ENCODE peak calls at places on chromosomes 7 and 10, in five cellular contexts. One of them, this sample, is unnamed.
A peak's percentile ranks its signal among the peaks of the same experiment; 100 is the strongest.

GRCh38 chr7:133023370-133024075 is 58.4 kb downstream of the CHCHD3 start:
- DNase-seq in OCI-LY7: no peak
- DNase-seq in HCT116: no peak
- DNase-seq in hepatocyte: no peak
- DNase-seq in PC-3: no peak
- DNase-seq in this sample: no peak

GRCh38 chr7:36305226-36305625 is 84.4 kb upstream of the ANLN start:
- DNase-seq in OCI-LY7: no peak
- DNase-seq in HCT116: no peak
- DNase-seq in hepatocyte: no peak
- DNase-seq in PC-3: no peak
- DNase-seq in this sample: no peak

GRCh38 chr10:17056781-17057191 is 72.8 kb downstream of the CUBN start:
- DNase-seq in OCI-LY7: no peak
- DNase-seq in HCT116: no peak
- DNase-seq in hepatocyte: no peak
- DNase-seq in PC-3: peak; percentile 19
- DNase-seq in this sample: no peak

GRCh38 chr7:146956323-146956722 is 839.7 kb downstream of the CNTNAP2 start:
- DNase-seq in OCI-LY7: no peak
- DNase-seq in HCT116: no peak
- DNase-seq in hepatocyte: no peak
- DNase-seq in PC-3: no peak
- DNase-seq in this sample: no peak

GRCh38 chr7:67393903-67394302 is 397.3 kb downstream of the TYW1 start:
- DNase-seq in OCI-LY7: no peak
- DNase-seq in HCT116: no peak
- DNase-seq in hepatocyte: no peak
- DNase-seq in PC-3: no peak
- DNase-seq in this sample: no peak

GRCh38 chr10:127331696-127332095 is 135.3 kb upstream of the INSYN2A start:
- DNase-seq in OCI-LY7: no peak
- DNase-seq in HCT116: no peak
- DNase-seq in hepatocyte: no peak
- DNase-seq in PC-3: no peak
- DNase-seq in this sample: no peak

GRCh38 chr10:113753020-113753692 is 1.7 kb downstream of the PLEKHS1 start:
- DNase-seq in OCI-LY7: no peak
- DNase-seq in HCT116: no peak
- DNase-seq in hepatocyte: no peak
- DNase-seq in PC-3: peak; percentile 31
- DNase-seq in this sample: no peak

GRCh38 chr10:14407567-14407966 is 76.8 kb upstream of the FRMD4A start:
- DNase-seq in OCI-LY7: no peak
- DNase-seq in HCT116: no peak
- DNase-seq in hepatocyte: no peak
- DNase-seq in PC-3: no peak
- DNase-seq in this sample: no peak

GRCh38 chr10:102280397-102281015 is 35.2 kb downstream of the GBF1 start:
- DNase-seq in OCI-LY7: no peak
- DNase-seq in HCT116: no peak
- DNase-seq in hepatocyte: no peak
- DNase-seq in PC-3: no peak
- DNase-seq in this sample: no peak

GRCh38 chr7:69732203-69732602 is 133.9 kb downstream of the AUTS2 start:
- DNase-seq in OCI-LY7: no peak
- DNase-seq in HCT116: no peak
- DNase-seq in hepatocyte: peak; percentile 66
- DNase-seq in PC-3: peak; percentile 27
- DNase-seq in this sample: no peak

GRCh38 chr7:23277359-23277989 is 21.7 kb upstream of the MALSU1 start:
- DNase-seq in OCI-LY7: peak; percentile 82
- DNase-seq in HCT116: peak; percentile 62
- DNase-seq in hepatocyte: peak; percentile 79
- DNase-seq in PC-3: peak; percentile 76
- DNase-seq in this sample: peak; percentile 66

GRCh38 chr7:121084748-121085336 is 96.3 kb downstream of the CPED1 start:
- DNase-seq in OCI-LY7: no peak
- DNase-seq in HCT116: no peak
- DNase-seq in hepatocyte: no peak
- DNase-seq in PC-3: peak; percentile 92
- DNase-seq in this sample: peak; percentile 83

GRCh38 chr7:99694201-99694911 is 14.6 kb upstream of the CYP3A5 start:
- DNase-seq in OCI-LY7: no peak
- DNase-seq in HCT116: no peak
- DNase-seq in hepatocyte: peak; percentile 62
- DNase-seq in PC-3: no peak
- DNase-seq in this sample: no peak

GRCh38 chr10:119120413-119120867 is 16.5 kb downstream of the DENND10 start:
- DNase-seq in OCI-LY7: peak; percentile 55
- DNase-seq in HCT116: no peak
- DNase-seq in hepatocyte: peak; percentile 54
- DNase-seq in PC-3: peak; percentile 39
- DNase-seq in this sample: no peak

GRCh38 chr10:131708225-131708624 is 192.6 kb upstream of the PPP2R2D start:
- DNase-seq in OCI-LY7: no peak
- DNase-seq in HCT116: no peak
- DNase-seq in hepatocyte: no peak
- DNase-seq in PC-3: no peak
- DNase-seq in this sample: no peak

GRCh38 chr7:134473861-134474291 is 15.0 kb upstream of the AKR1B1 start:
- DNase-seq in OCI-LY7: no peak
- DNase-seq in HCT116: no peak
- DNase-seq in hepatocyte: no peak
- DNase-seq in PC-3: peak; percentile 68
- DNase-seq in this sample: no peak

GRCh38 chr10:77716943-77717735 is 79.5 kb upstream of the KCNMA1 start:
- DNase-seq in OCI-LY7: no peak
- DNase-seq in HCT116: no peak
- DNase-seq in hepatocyte: no peak
- DNase-seq in PC-3: peak; percentile 42
- DNase-seq in this sample: no peak

GRCh38 chr10:82866424-82867020 is 991.5 kb downstream of the NRG3 start:
- DNase-seq in OCI-LY7: no peak
- DNase-seq in HCT116: no peak
- DNase-seq in hepatocyte: no peak
- DNase-seq in PC-3: no peak
- DNase-seq in this sample: no peak

GRCh38 chr10:84076047-84076388 is 63.3 kb upstream of the GHITM start:
- DNase-seq in OCI-LY7: no peak
- DNase-seq in HCT116: no peak
- DNase-seq in hepatocyte: peak; percentile 35
- DNase-seq in PC-3: no peak
- DNase-seq in this sample: no peak

GRCh38 chr7:116653646-116654045 is 18.4 kb upstream of the MET start:
- DNase-seq in OCI-LY7: no peak
- DNase-seq in HCT116: no peak
- DNase-seq in hepatocyte: no peak
- DNase-seq in PC-3: no peak
- DNase-seq in this sample: no peak

GRCh38 chr7:158863611-158864506 is 7.5 kb downstream of the DYNC2I1 start:
- DNase-seq in OCI-LY7: no peak
- DNase-seq in HCT116: peak; percentile 31
- DNase-seq in hepatocyte: peak; percentile 86
- DNase-seq in PC-3: peak; percentile 85
- DNase-seq in this sample: peak; percentile 71

GRCh38 chr7:23470290-23471089 is at the start of gene IGF2BP3:
- DNase-seq in OCI-LY7: peak; percentile 93
- DNase-seq in HCT116: peak; percentile 97
- DNase-seq in hepatocyte: peak; percentile 94
- DNase-seq in PC-3: peak; percentile 92
- DNase-seq in this sample: peak; percentile 98

GRCh38 chr7:156503195-156503594 is 137.4 kb upstream of the RNF32 start:
- DNase-seq in OCI-LY7: no peak
- DNase-seq in HCT116: no peak
- DNase-seq in hepatocyte: no peak
- DNase-seq in PC-3: no peak
- DNase-seq in this sample: no peak

GRCh38 chr10:43347997-43348396 is 23.4 kb upstream of the FXYD4 start:
- DNase-seq in OCI-LY7: peak; percentile 7
- DNase-seq in HCT116: no peak
- DNase-seq in hepatocyte: no peak
- DNase-seq in PC-3: no peak
- DNase-seq in this sample: no peak

GRCh38 chr7:121344093-121344492 is 15.3 kb downstream of the WNT16 start:
- DNase-seq in OCI-LY7: no peak
- DNase-seq in HCT116: no peak
- DNase-seq in hepatocyte: no peak
- DNase-seq in PC-3: no peak
- DNase-seq in this sample: no peak

GRCh38 chr7:39536926-39537325 is 29.3 kb upstream of the YAE1 start:
- DNase-seq in OCI-LY7: no peak
- DNase-seq in HCT116: no peak
- DNase-seq in hepatocyte: no peak
- DNase-seq in PC-3: no peak
- DNase-seq in this sample: no peak

GRCh38 chr7:155509725-155510551 is 36.4 kb downstream of the CNPY1 start:
- DNase-seq in OCI-LY7: no peak
- DNase-seq in HCT116: no peak
- DNase-seq in hepatocyte: no peak
- DNase-seq in PC-3: no peak
- DNase-seq in this sample: no peak

GRCh38 chr7:99102809-99103690 is 40.9 kb downstream of the SMURF1 start:
- DNase-seq in OCI-LY7: no peak
- DNase-seq in HCT116: no peak
- DNase-seq in hepatocyte: no peak
- DNase-seq in PC-3: peak; percentile 94
- DNase-seq in this sample: peak; percentile 88

GRCh38 chr10:75136346-75136745 is 24.9 kb downstream of the SAMD8 start:
- DNase-seq in OCI-LY7: no peak
- DNase-seq in HCT116: no peak
- DNase-seq in hepatocyte: no peak
- DNase-seq in PC-3: peak; percentile 37
- DNase-seq in this sample: no peak

GRCh38 chr10:58952162-58952561 is 224.3 kb upstream of the PHYHIPL start:
- DNase-seq in OCI-LY7: no peak
- DNase-seq in HCT116: no peak
- DNase-seq in hepatocyte: peak; percentile 14
- DNase-seq in PC-3: no peak
- DNase-seq in this sample: no peak

GRCh38 chr7:46352335-46352954 is 431.4 kb upstream of the IGFBP3 start:
- DNase-seq in OCI-LY7: peak; percentile 25
- DNase-seq in HCT116: peak; percentile 56
- DNase-seq in hepatocyte: peak; percentile 68
- DNase-seq in PC-3: peak; percentile 79
- DNase-seq in this sample: peak; percentile 88

DNA sequence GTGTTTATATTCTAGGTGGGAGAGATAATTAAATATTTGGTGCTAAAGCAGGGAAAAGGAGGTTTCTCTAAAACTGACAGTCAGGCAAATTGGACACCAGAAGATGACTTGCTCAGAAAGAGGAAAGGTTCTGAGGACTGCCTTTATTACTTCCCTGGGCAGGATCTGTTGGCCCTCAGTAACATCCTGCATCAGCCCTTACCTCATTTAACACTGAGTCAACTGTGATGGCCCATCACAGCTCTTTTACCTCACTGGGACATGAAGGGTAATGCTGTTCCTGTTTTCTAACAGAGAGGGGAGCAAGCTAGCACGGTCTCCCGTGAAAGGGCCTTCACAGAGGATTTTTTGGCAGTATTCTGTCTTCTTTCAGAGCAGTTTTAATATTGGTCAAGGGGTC is 12.0 kb downstream of the PPP1R17 start:
- DNase-seq in OCI-LY7: no peak
- DNase-seq in HCT116: no peak
- DNase-seq in hepatocyte: no peak
- DNase-seq in PC-3: no peak
- DNase-seq in this sample: no peak
- TF ChIP-seq CTCF in OCI-LY7: no peak
- TF ChIP-seq CTCF in HCT116: no peak
- TF ChIP-seq CTCF in hepatocyte: no peak
- TF ChIP-seq CTCF in PC-3: no peak
- TF ChIP-seq CTCF in this sample: no peak

GRCh38 chr7:114478384-114478783 is 63.8 kb downstream of the FOXP2 start:
- DNase-seq in OCI-LY7: no peak
- DNase-seq in HCT116: no peak
- DNase-seq in hepatocyte: no peak
- DNase-seq in PC-3: no peak
- DNase-seq in this sample: no peak
- H3K9me2 ChIP-seq in OCI-LY7: no peaks in the 10 kb centered on the region
- H3K9me2 ChIP-seq in HCT116: no peaks in the 10 kb centered on the region
- H3K9me2 ChIP-seq in hepatocyte: no peaks in the 10 kb centered on the region
- H3K9me2 ChIP-seq in PC-3: no peaks in the 10 kb centered on the region
- H3K9me2 ChIP-seq in this sample: no peaks in the 10 kb centered on the region

GRCh38 chr7:20839196-20839735 is 52.6 kb upstream of the SP8 start:
- DNase-seq in OCI-LY7: no peak
- DNase-seq in HCT116: no peak
- DNase-seq in hepatocyte: no peak
- DNase-seq in PC-3: peak; percentile 41
- DNase-seq in this sample: no peak

GRCh38 chr7:20831976-20832375 is 45.3 kb upstream of the SP8 start:
- DNase-seq in OCI-LY7: no peak
- DNase-seq in HCT116: no peak
- DNase-seq in hepatocyte: no peak
- DNase-seq in PC-3: no peak
- DNase-seq in this sample: no peak

GRCh38 chr7:20835111-20835750 is 48.5 kb upstream of the SP8 start:
- DNase-seq in OCI-LY7: no peak
- DNase-seq in HCT116: no peak
- DNase-seq in hepatocyte: no peak
- DNase-seq in PC-3: no peak
- DNase-seq in this sample: no peak

GRCh38 chr7:20831451-20831850 is 44.8 kb upstream of the SP8 start:
- DNase-seq in OCI-LY7: no peak
- DNase-seq in HCT116: no peak
- DNase-seq in hepatocyte: no peak
- DNase-seq in PC-3: no peak
- DNase-seq in this sample: no peak

GRCh38 chr7:20834656-20835055 is 48.0 kb upstream of the SP8 start:
- DNase-seq in OCI-LY7: no peak
- DNase-seq in HCT116: no peak
- DNase-seq in hepatocyte: no peak
- DNase-seq in PC-3: peak; percentile 15
- DNase-seq in this sample: no peak
- H3K4me3 ChIP-seq in OCI-LY7: no peak overlapping the region
- H3K4me3 ChIP-seq in HCT116: no peak overlapping the region
- H3K4me3 ChIP-seq in hepatocyte: no peak overlapping the region
- H3K4me3 ChIP-seq in PC-3: no peak overlapping the region
- H3K4me3 ChIP-seq in this sample: no peak overlapping the region

GRCh38 chr7:33923440-33924229 is 18.3 kb downstream of the BMPER start:
- DNase-seq in OCI-LY7: no peak
- DNase-seq in HCT116: no peak
- DNase-seq in hepatocyte: no peak
- DNase-seq in PC-3: no peak
- DNase-seq in this sample: no peak
- TF ChIP-seq CTCF in OCI-LY7: no peak
- TF ChIP-seq CTCF in HCT116: peak; percentile 23
- TF ChIP-seq CTCF in hepatocyte: no peak
- TF ChIP-seq CTCF in PC-3: peak; percentile 22
- TF ChIP-seq CTCF in this sample: no peak

GRCh38 chr7:131897016-131897789 is 340.8 kb upstream of the PODXL start:
- DNase-seq in OCI-LY7: no peak
- DNase-seq in HCT116: peak; percentile 12
- DNase-seq in hepatocyte: no peak
- DNase-seq in PC-3: peak; percentile 62
- DNase-seq in this sample: no peak
- H3K9me2 ChIP-seq in OCI-LY7: no peaks in the 10 kb centered on the region
- H3K9me2 ChIP-seq in HCT116: no peaks in the 10 kb centered on the region
- H3K9me2 ChIP-seq in hepatocyte: no peaks in the 10 kb centered on the region
- H3K9me2 ChIP-seq in PC-3: no peaks in the 10 kb centered on the region
- H3K9me2 ChIP-seq in this sample: no peaks in the 10 kb centered on the region

GRCh38 chr7:17129218-17129617 is 169.2 kb upstream of the AHR start:
- DNase-seq in OCI-LY7: no peak
- DNase-seq in HCT116: no peak
- DNase-seq in hepatocyte: no peak
- DNase-seq in PC-3: no peak
- DNase-seq in this sample: no peak
- H3K4me3 ChIP-seq in OCI-LY7: no peak overlapping the region
- H3K4me3 ChIP-seq in HCT116: no peak overlapping the region
- H3K4me3 ChIP-seq in hepatocyte: no peak overlapping the region
- H3K4me3 ChIP-seq in PC-3: no peak overlapping the region
- H3K4me3 ChIP-seq in this sample: no peak overlapping the region

This sample was measured in PC-9.